ENCODE peak calls at places on chromosomes 11 and 22, in six cellular contexts. E, C, R, T, W and H are unnamed samples.

GRCh38 chr22:48157676-48158075 is 1395.2 kb downstream of the TBC1D22A start:
- DNase-seq in W (no peak), T (no peak), R (no peak), C (no peak), E (no peak), H (no peak)

GRCh38 chr22:34608716-34609115 is 457.2 kb upstream of the ISX start:
- DNase-seq in E (no peak), R (no peak), T (no peak), C (no peak), W (no peak), H (no peak)

GRCh38 chr11:15613799-15614198 is 499.1 kb downstream of the INSC start:
- DNase-seq in W (no peak), E (no peak), C (no peak), R (no peak), T (no peak), H (no peak)

GRCh38 chr11:132734217-132734616 is 798.1 kb downstream of the OPCML start:
- DNase-seq in C (no peak), T (no peak), W (no peak), R (no peak), E (no peak), H (no peak)

GRCh38 chr11:130773436-130773835 is 142.8 kb downstream of the SNX19 start:
- DNase-seq in C (no peak), T (no peak), W (no peak), E (no peak), R (no peak), H (no peak)

GRCh38 chr11:7578276-7578955 is 64.6 kb downstream of the PPFIBP2 start:
- DNase-seq in T (no peak), R (no peak), W (no peak), C (no peak), E (no peak), H (no peak)

GRCh38 chr11:67652965-67653845 is 2.7 kb upstream of the ACY3 start:
- DNase-seq in E (no peak), R (no peak), W (no peak), C (no peak), T (no peak), H (no peak)

GRCh38 chr11:119686483-119686882 is 42.5 kb downstream of the NECTIN1 start:
- DNase-seq in C (no peak), T (no peak), E (no peak), R (no peak), W (no peak), H (no peak)

GRCh38 chr22:45832180-45832579 is 144.8 kb downstream of the WNT7B start:
- DNase-seq in E (no peak), C (no peak), W (no peak), T (no peak), R (no peak), H (no peak)

GRCh38 chr11:47348859-47349258 is 3.6 kb downstream of the MYBPC3 start:
- DNase-seq in W (no peak), R (no peak), E (no peak), C (no peak), T (no peak), H (no peak)

GRCh38 chr11:75827562-75827961 is 12.6 kb downstream of the UVRAG start:
- DNase-seq in W (no peak), T (no peak), C (no peak), E (no peak), R (no peak), H (no peak)

GRCh38 chr11:70314730-70315129 is 44.2 kb downstream of the PPFIA1 start:
- DNase-seq in R (no peak), T (no peak), C (no peak), E (no peak), W (no peak), H (no peak)